ENCODE peak calls at places on chromosome 6, in seven cellular contexts. H is HCT116, B is heart left ventricle, M is memory B cell, Q is dorsolateral prefrontal cortex, C is NCI-H1436, G is SJSA1. F is an unnamed sample.

GRCh38 chr6:34082816-34083215 is 63.1 kb downstream of the GRM4 start:
- DNase-seq in H (no peak), B (no peak), M (no peak), Q (no peak), C (no peak), G (no peak), F (no peak)

GRCh38 chr6:156873654-156874380 is 96.6 kb downstream of the ARID1B start:
- DNase-seq in H (no peak), B (no peak), M (no peak), Q (no peak), C (no peak), G (no peak), F (no peak)

GRCh38 chr6:90167514-90168379 is 128.9 kb downstream of the BACH2 start:
- DNase-seq in H (no peak), B (no peak), M (no peak), Q (no peak), C (no peak), G (no peak), F (peak; percentile 13)

GRCh38 chr6:79127660-79128059 is 49.6 kb upstream of the PHIP start:
- DNase-seq in H (no peak), B (no peak), M (no peak), Q (no peak), C (no peak), G (no peak), F (no peak)

GRCh38 chr6:126535138-126535537 is 195.2 kb downstream of the CENPW start:
- DNase-seq in H (no peak), B (no peak), M (no peak), Q (no peak), C (no peak), G (no peak), F (no peak)

GRCh38 chr6:83536034-83536646 is 23.8 kb downstream of the PRSS35 start:
- DNase-seq in H (peak; percentile 36), B (peak; percentile 30), M (peak; percentile 15), Q (no peak), C (peak; percentile 6), G (peak; percentile 22), F (peak; percentile 62)

GRCh38 chr6:52403627-52404026 is 16.5 kb upstream of the EFHC1 start:
- DNase-seq in H (no peak), B (peak; percentile 76), M (no peak), Q (no peak), C (no peak), G (no peak), F (no peak)

GRCh38 chr6:142324111-142324510 is 22.3 kb downstream of the ADGRG6 start:
- DNase-seq in H (no peak), B (no peak), M (no peak), Q (no peak), C (no peak), G (no peak), F (no peak)

GRCh38 chr6:53795702-53796450 is 1.1 kb downstream of the LRRC1 start:
- DNase-seq in H (no peak), B (peak; percentile 55), M (no peak), Q (peak; percentile 57), C (no peak), G (peak; percentile 36), F (peak; percentile 25)